ENCODE peak calls at places on chromosomes 13 and 19, in four cellular contexts. M, S, J and I are unnamed samples.

GRCh38 chr19:18208098-18208951 is 4.5 kb upstream of the RAB3A start:
- DNase-seq in M (peak), S (no peak), J (no peak), I (no peak)

GRCh38 chr13:113083402-113084061 is 22.1 kb upstream of the F7 start:
- DNase-seq in M (no peak), S (no peak), J (no peak), I (no peak)

GRCh38 chr19:49338691-49339363 is 3.6 kb downstream of the CD37 start:
- DNase-seq in M (peak), S (no peak), J (no peak), I (no peak)

GRCh38 chr19:17686027-17686511 is 2.1 kb downstream of the UNC13A start:
- DNase-seq in M (peak), S (no peak), J (no peak), I (no peak)

GRCh38 chr19:10419646-10420443 is 493 bp upstream of the PDE4A start:
- DNase-seq in M (peak), S (no peak), J (no peak), I (peak)

GRCh38 chr19:1312732-1313694 is 27.3 kb downstream of the EFNA2 start:
- DNase-seq in M (no peak), S (no peak), J (no peak), I (no peak)

GRCh38 chr13:51590966-51591627 is 6.8 kb downstream of the WDFY2 start:
- DNase-seq in M (peak), S (no peak), J (no peak), I (no peak)

GRCh38 chr19:55041627-55042343 is 3.7 kb upstream of the GP6 start:
- DNase-seq in M (peak), S (no peak), J (no peak), I (no peak)

GRCh38 chr19:58573658-58574164 is 576 bp upstream of the MZF1 start:
- DNase-seq in M (no peak), S (no peak), J (no peak), I (no peak)

GRCh38 chr19:48938256-48938655 is 4.8 kb downstream of the DHDH start:
- DNase-seq in M (no peak), S (no peak), J (no peak), I (no peak)

GRCh38 chr13:69545500-69546025 is 562.1 kb upstream of the ATXN8OS start:
- DNase-seq in M (no peak), S (no peak), J (no peak), I (no peak)

GRCh38 chr13:69551193-69551592 is 556.4 kb upstream of the ATXN8OS start:
- DNase-seq in M (no peak), S (no peak), J (no peak), I (no peak)

DNA sequence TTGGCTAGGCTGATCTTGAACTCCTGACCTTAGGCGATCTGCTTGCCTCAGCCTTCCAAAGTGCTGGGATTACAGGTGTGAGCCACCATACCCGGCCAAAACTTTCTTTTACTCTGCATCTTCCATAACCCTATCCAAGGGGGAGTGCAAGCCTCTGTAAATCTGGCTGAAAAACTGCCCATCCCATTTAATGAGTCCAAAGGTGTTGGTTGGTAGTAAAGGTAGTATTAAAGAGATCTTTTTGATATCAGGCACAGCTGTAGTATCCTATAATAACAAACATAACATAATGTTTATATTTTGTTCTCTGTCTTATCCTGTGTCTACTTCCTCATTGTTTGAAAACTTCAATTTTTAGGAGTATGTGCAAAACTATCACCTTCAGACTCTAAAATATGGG is 559.8 kb upstream of the ATXN8OS start:
- DNase-seq in M (no peak), S (no peak), J (no peak), I (no peak)
- TF ChIP-seq SPI1 in M (no peak), S (no peak), J (no peak), I (no peak)

GRCh38 chr13:70098669-70099068 is 9.0 kb upstream of the ATXN8OS start:
- DNase-seq in M (no peak), S (no peak), J (no peak), I (no peak)
- TF ChIP-seq SPI1 in M (no peak), S (no peak), J (no peak), I (no peak)

DNA sequence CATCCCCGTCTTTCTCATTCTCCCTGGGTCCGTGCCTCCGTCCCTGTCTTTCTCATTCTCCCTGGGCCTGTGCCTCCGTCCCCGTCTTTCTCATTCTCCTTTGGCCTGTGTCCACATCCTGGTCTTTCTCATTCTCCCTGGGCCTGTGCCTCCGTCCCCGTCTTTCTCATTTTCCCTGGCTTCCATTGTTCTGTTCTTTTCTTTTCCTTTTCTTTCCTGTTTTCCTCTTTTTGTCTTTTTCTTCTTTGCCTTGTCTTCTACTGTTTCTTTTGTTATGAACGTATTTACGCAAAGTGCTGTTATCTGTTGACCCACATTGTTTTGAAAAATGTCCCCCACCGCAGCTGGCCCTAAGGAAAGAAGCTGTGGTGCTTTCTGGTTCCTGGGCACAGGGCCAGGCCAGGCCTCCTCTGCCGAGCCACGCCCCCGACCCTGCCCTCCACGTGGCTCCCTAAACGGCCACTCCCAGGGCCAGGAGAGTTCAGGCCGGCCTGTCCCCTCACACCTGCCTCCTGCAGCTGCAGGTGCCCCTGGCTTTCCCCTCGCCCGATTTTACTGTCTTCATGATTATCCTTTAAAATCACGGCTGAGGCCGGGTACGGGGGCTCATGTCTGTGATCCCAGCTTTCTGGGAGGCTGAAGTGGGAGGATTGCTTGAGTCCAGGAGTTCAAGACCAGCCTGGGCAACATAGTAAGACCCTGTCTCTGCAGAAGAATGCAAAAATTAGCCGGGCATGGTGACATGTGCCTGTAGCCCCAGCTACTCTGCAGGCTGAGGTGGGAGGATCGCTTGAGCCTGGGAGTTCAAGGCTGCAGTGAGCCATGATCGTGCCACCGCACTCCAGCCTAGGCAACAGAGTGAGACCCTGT is 14.0 kb upstream of the TMPRSS9 start:
- DNase-seq in M (peak), S (no peak), J (no peak), I (no peak)
- TF ChIP-seq SPI1 in M (no peak), S (no peak), J (no peak), I (no peak)

DNA sequence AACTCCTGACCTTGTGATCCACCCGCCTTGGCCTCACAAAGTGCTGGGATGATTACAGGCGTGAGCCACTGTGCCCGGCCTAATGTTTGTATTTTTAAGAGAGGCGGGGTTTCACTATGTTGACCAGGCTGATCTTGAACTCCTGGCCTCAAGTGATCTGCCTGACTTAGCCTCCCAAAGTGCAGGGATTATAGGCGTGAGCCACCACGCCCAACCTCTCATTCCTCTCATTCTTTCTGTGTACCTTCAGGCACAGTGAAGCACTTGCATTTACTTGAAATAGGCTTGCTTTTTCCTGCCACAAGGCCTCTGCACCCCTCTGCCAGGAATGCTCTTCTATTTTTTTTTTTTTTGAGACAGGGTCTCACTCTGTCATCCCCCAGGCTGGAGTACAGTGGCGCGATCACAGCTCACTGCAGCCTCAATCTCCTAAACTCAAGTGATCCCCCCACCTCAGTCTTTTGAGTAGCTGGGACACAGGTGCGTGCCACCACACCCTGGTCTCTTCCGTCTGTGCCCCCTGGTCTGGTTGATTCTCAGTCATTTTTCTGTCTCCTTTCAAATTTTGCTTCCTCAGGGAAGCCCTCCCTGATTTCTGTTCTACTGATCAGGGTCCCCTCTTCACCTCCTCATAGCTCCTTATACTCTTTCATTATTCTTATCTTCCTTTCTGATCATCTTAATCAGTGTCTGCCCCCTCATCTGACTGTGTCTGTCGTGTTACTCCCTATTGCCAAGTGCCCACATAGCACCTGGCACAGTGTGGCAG is 15.1 kb downstream of the ACTMAP start:
- DNase-seq in M (no peak), S (no peak), J (no peak), I (no peak)
- TF ChIP-seq SPI1 in M (no peak), S (no peak), J (no peak), I (no peak)

DNA sequence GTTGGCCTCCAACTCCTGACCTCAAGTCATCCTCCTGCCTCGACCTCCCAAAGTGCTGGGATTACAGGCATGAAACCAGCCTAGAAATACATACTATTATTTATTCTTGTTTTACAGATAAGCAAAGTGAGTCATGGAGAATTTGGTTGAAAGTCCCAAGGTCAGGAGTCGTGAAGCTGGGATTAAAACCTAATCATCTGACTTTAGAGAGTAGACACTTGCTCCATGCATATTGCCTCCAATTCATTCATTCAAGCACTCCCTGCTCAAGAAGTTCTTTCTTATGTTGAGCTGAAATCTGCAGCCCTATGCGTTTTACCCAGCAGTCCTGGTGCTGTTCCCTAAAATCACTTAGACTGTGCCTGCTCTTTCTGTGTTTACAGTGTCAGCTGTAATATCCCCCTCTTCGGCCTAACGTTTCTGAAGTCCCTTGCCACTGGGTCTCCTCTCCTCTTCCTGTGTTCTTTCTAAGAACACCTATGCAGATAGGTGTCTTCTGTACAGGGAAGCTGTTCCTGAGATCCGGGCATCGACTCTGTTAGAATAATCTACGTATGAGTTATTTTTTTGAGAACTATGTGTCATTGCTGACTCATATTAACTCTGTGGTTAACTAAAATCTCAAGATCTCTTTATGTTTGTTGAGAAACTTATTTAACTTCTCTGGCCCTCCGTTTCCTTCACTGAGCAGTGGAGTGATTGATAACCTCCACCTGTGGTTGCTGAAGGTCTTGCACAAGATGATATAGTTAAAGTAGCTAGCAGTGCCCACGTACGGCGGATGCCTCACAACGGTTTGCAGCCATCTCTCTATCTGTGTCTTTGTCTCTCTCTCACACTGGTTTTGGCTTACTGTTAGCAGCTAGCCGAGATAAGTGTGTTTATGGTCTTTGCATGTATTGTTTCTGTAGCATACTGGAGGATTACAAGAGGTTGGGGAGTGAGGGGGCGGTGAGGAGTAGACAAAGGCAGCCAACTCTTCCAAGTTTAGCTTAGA is 4.6 kb downstream of the ALOX5AP start:
- DNase-seq in M (no peak), S (peak), J (peak), I (no peak)
- TF ChIP-seq SPI1 in M (no peak), S (no peak), J (no peak), I (peak)

GRCh38 chr19:7482584-7483439 is 6.0 kb downstream of the PEX11G start:
- DNase-seq in M (peak), S (no peak), J (no peak), I (no peak)
- TF ChIP-seq SPI1 in M (no peak), S (no peak), J (no peak), I (no peak)

GRCh38 chr13:45167611-45168554 is 33.0 kb downstream of the KCTD4 start:
- DNase-seq in M (no peak), S (no peak), J (no peak), I (no peak)
- TF ChIP-seq SPI1 in M (no peak), S (no peak), J (no peak), I (no peak)

DNA sequence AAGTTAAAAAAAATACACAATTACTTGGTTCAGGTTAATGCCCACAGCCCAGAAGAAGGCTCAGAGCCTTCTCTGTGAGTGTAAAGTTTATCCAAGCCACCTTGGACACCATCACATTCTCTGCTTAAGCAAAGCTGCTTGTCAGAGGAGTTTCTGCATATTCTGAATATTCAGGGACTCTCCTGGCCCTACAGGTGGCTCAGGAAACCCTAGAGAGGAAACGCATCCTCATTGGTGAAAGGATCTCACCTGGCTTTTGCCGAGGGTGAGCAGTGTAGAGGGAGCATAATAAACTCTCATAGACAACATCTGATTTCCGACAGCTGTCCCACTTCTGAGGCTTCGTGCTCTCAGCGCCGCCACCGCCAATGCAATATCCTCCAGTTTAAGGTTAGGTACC is 239.9 kb upstream of the TSHZ3 start:
- DNase-seq in M (no peak), S (no peak), J (no peak), I (no peak)
- TF ChIP-seq SPI1 in M (no peak), S (no peak), J (no peak), I (no peak)

GRCh38 chr13:97367427-97367826 is 66.5 kb upstream of the RAP2A start:
- DNase-seq in M (no peak), S (no peak), J (no peak), I (no peak)
- TF ChIP-seq SPI1 in M (no peak), S (no peak), J (no peak), I (no peak)

DNA sequence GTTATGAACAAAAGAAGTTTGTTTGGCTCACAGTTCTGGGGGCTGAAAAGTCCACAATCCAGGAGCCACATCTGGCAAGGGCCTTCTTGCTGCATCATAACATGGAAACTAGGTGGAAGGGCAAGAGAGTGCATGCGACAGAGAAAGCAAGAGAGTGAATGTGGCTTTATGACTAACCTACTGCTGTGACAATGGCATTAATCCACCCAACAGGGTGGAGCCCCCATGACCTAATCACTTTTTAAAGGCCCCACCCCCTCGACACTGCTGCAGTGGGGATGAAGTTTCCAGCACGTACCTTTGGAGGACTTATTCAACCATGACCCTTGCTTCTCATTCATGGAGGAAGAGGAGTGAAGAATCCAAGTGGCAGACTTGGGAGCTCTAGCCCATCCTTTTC is 30.0 kb upstream of the RFXAP start:
- DNase-seq in M (no peak), S (no peak), J (no peak), I (no peak)
- TF ChIP-seq SPI1 in M (no peak), S (no peak), J (no peak), I (no peak)